ENCODE peak calls at places on chromosomes 3 and 15, in four cellular contexts. One of them, this sample, is unnamed.

GRCh38 chr3:113560845-113561623 is 28.7 kb downstream of the SIDT1 start:
- DNase-seq in SHP77: no peak
- DNase-seq in naive B cell: no peak
- DNase-seq in NCI-H69: peak
- DNase-seq in this sample: no peak

GRCh38 chr15:33780011-33780768 is 188.1 kb upstream of the CHRM5 start:
- DNase-seq in NCI-H69: no peak
- DNase-seq in naive B cell: no peak
- DNase-seq in SHP77: no peak
- DNase-seq in this sample: no peak

GRCh38 chr3:143040264-143040879 is 39.0 kb downstream of the U2SURP start:
- DNase-seq in SHP77: no peak
- DNase-seq in NCI-H69: peak
- DNase-seq in naive B cell: no peak
- DNase-seq in this sample: no peak

GRCh38 chr15:74657846-74658245 is 38.0 kb downstream of the EDC3 start:
- DNase-seq in naive B cell: no peak
- DNase-seq in SHP77: no peak
- DNase-seq in NCI-H69: peak
- DNase-seq in this sample: no peak

GRCh38 chr15:41169784-41170183 is 53.7 kb upstream of the INO80 start:
- DNase-seq in NCI-H69: no peak
- DNase-seq in SHP77: no peak
- DNase-seq in naive B cell: peak
- DNase-seq in this sample: no peak

GRCh38 chr3:183766745-183767606 is 58.4 kb downstream of the MAP6D1 start:
- DNase-seq in naive B cell: peak
- DNase-seq in SHP77: peak
- DNase-seq in NCI-H69: peak
- DNase-seq in this sample: peak

GRCh38 chr15:84608707-84609284 is 8.0 kb downstream of the ZSCAN2 start:
- DNase-seq in NCI-H69: no peak
- DNase-seq in SHP77: no peak
- DNase-seq in naive B cell: no peak
- DNase-seq in this sample: no peak

GRCh38 chr15:61097057-61097456 is 132.0 kb downstream of the RORA start:
- DNase-seq in NCI-H69: no peak
- DNase-seq in SHP77: no peak
- DNase-seq in naive B cell: no peak
- DNase-seq in this sample: no peak

GRCh38 chr3:36380171-36381031 is at the start of gene STAC:
- DNase-seq in naive B cell: no peak
- DNase-seq in SHP77: no peak
- DNase-seq in NCI-H69: peak
- DNase-seq in this sample: peak

GRCh38 chr3:133944641-133945441 is 49.2 kb upstream of the RAB6B start:
- DNase-seq in SHP77: no peak
- DNase-seq in naive B cell: no peak
- DNase-seq in NCI-H69: peak
- DNase-seq in this sample: peak

GRCh38 chr3:14431556-14431927 is 29.1 kb downstream of the SLC6A6 start:
- DNase-seq in naive B cell: no peak
- DNase-seq in SHP77: no peak
- DNase-seq in NCI-H69: no peak
- DNase-seq in this sample: no peak

GRCh38 chr3:150158974-150159625 is 188.4 kb upstream of the PFN2 start:
- DNase-seq in NCI-H69: peak
- DNase-seq in naive B cell: no peak
- DNase-seq in SHP77: no peak
- DNase-seq in this sample: no peak

GRCh38 chr3:9951598-9951961 is 628 bp downstream of the PRRT3 start:
- DNase-seq in NCI-H69: no peak
- DNase-seq in SHP77: no peak
- DNase-seq in naive B cell: no peak
- DNase-seq in this sample: no peak

This sample was measured in BE2C.